ENCODE peak calls at places on chromosomes 2 and 18, in six cellular contexts. T is stimulated activated naive B cell treated with anti-CD40 and anti-IgM and Interleukin-4, amounts not matched to agents 10 μg/mL and 1 μg/mL and 100 μg/mL, for 72 hours; X is heart right ventricle; V is stimulated activated naive CD8-positive, alpha-beta T cell treated with anti-CD3 and anti-CD28 coated beads, Interleukin-15, amount 100 ng/mL, for 72 hours; D is GM23338; R is lower leg skin. G is an unnamed sample.

GRCh38 chr18:6941988-6942387 is 175.6 kb downstream of the LAMA1 start:
- DNase-seq in X (no peak), R (no peak), V (no peak), T (no peak), D (no peak), G (no peak)

GRCh38 chr18:9631814-9632496 is 17.6 kb upstream of the PPP4R1 start:
- DNase-seq in R (no peak), V (no peak), X (no peak), T (no peak), D (no peak), G (no peak)

GRCh38 chr2:96536445-96537065 is at the start of gene ARID5A:
- DNase-seq in X (peak), R (peak), T (peak), V (peak), D (peak), G (peak)

GRCh38 chr2:238022594-238023157 is 38.1 kb upstream of the SCLY start:
- DNase-seq in X (no peak), D (no peak), R (no peak), T (no peak), V (no peak), G (no peak)

GRCh38 chr2:233817305-233817980 is 36.9 kb downstream of the HJURP start:
- DNase-seq in T (no peak), R (peak), D (no peak), X (no peak), V (no peak), G (peak)

GRCh38 chr2:178241852-178242551 is 47.7 kb downstream of the OSBPL6 start:
- DNase-seq in X (peak), D (peak), T (no peak), V (no peak), R (no peak), G (peak)

GRCh38 chr2:41990688-41991087 is 57.1 kb upstream of the PKDCC start:
- DNase-seq in T (no peak), D (no peak), V (no peak), R (peak), X (no peak), G (no peak)

GRCh38 chr2:6982484-6982883 is 65.3 kb downstream of the RNF144A start:
- DNase-seq in D (no peak), T (no peak), V (no peak), R (no peak), X (no peak), G (no peak)

GRCh38 chr2:20156826-20157605 is 67.9 kb downstream of the SDC1 start:
- DNase-seq in T (no peak), V (no peak), D (no peak), X (no peak), R (peak), G (no peak)

GRCh38 chr2:23484163-23484740 is 99.3 kb downstream of the KLHL29 start:
- DNase-seq in V (no peak), T (no peak), D (no peak), R (no peak), X (no peak), G (no peak)

GRCh38 chr2:160417745-160418397 is 75.7 kb downstream of the RBMS1 start:
- DNase-seq in X (no peak), D (peak), T (no peak), R (no peak), V (no peak), G (no peak)

GRCh38 chr2:173117678-173118077 is 42.0 kb downstream of the MAP3K20 start:
- DNase-seq in X (no peak), T (no peak), D (no peak), V (no peak), R (no peak), G (no peak)

GRCh38 chr18:11994708-11995444 is 13.6 kb downstream of the IMPA2 start:
- DNase-seq in R (peak), D (peak), X (no peak), T (no peak), V (no peak), G (peak)

GRCh38 chr18:45686892-45687611 is 36.9 kb upstream of the SLC14A1 start:
- DNase-seq in X (no peak), T (peak), V (peak), D (no peak), R (no peak), G (no peak)

GRCh38 chr18:3453540-3454364 is 3.8 kb downstream of the TGIF1 start:
- DNase-seq in X (peak), V (peak), R (peak), T (peak), D (peak), G (peak)

GRCh38 chr2:203600286-203600685 is 65.2 kb upstream of the RAPH1 start:
- DNase-seq in D (peak), R (no peak), T (no peak), V (no peak), X (no peak), G (no peak)